ENCODE peak calls at places on chromosomes 2 and 18, in five cellular contexts. U, C, O, V and L are unnamed samples.

GRCh38 chr2:149994057-149994728 is 406.6 kb upstream of the MMADHC start:
- DNase-seq in U (no peak), C (no peak), O (peak; percentile 63), V (peak; percentile 53), L (no peak)

GRCh38 chr2:153477641-153478288 is 797 bp downstream of the RPRM start:
- DNase-seq in U (no peak), C (no peak), O (no peak), V (no peak), L (no peak)

GRCh38 chr2:20624156-20624883 is 26.6 kb downstream of the HS1BP3 start:
- DNase-seq in U (no peak), C (no peak), O (no peak), V (no peak), L (no peak)

GRCh38 chr2:239337122-239337876 is 63.5 kb downstream of the HDAC4 start:
- DNase-seq in U (no peak), C (no peak), O (no peak), V (no peak), L (no peak)

GRCh38 chr2:111900859-111901258 is 2.5 kb downstream of the MERTK start:
- DNase-seq in U (no peak), C (no peak), O (peak; percentile 36), V (no peak), L (no peak)

GRCh38 chr18:74539289-74539688 is 5.0 kb downstream of the CNDP1 start:
- DNase-seq in U (no peak), C (no peak), O (no peak), V (no peak), L (no peak)

GRCh38 chr2:133040175-133040574 is 370.2 kb upstream of the LYPD1 start:
- DNase-seq in U (no peak), C (no peak), O (peak; percentile 53), V (no peak), L (no peak)

GRCh38 chr2:112579280-112579679 is 5.1 kb upstream of the CHCHD5 start:
- DNase-seq in U (no peak), C (no peak), O (peak; percentile 88), V (no peak), L (no peak)

GRCh38 chr2:149160701-149161217 is 122.3 kb downstream of the LYPD6B start:
- DNase-seq in U (no peak), C (no peak), O (no peak), V (no peak), L (no peak)

GRCh38 chr2:163086940-163087339 is 248.4 kb upstream of the KCNH7 start:
- DNase-seq in U (no peak), C (no peak), O (no peak), V (no peak), L (no peak)

GRCh38 chr2:221225752-221226151 is 346.4 kb downstream of the EPHA4 start:
- DNase-seq in U (no peak), C (no peak), O (no peak), V (no peak), L (no peak)

GRCh38 chr18:27057459-27058302 is 127.4 kb downstream of the CHST9 start:
- DNase-seq in U (no peak), C (no peak), O (no peak), V (no peak), L (no peak)

GRCh38 chr2:196066794-196067382 is 1.7 kb downstream of the DNAH7 start:
- DNase-seq in U (no peak), C (no peak), O (no peak), V (no peak), L (no peak)

GRCh38 chr2:217988840-217989204 is 14.0 kb downstream of the TNS1 start:
- DNase-seq in U (no peak), C (no peak), O (no peak), V (no peak), L (no peak)

GRCh38 chr2:17648571-17648970 is 105.0 kb downstream of the SMC6 start:
- DNase-seq in U (no peak), C (no peak), O (no peak), V (no peak), L (no peak)

GRCh38 chr2:27175330-27175729 is 26.5 kb downstream of the TCF23 start:
- DNase-seq in U (no peak), C (no peak), O (no peak), V (no peak), L (no peak)